ENCODE peak calls at places on chromosome 18, in eight cellular contexts. U, E, D, M, H, R, B and A are unnamed samples. For H3K36me3, the result is how much of the 10 kb centered on the place peaks cover.

GRCh38 chr18:73478191-73478590 is 610.4 kb upstream of the NETO1 start:
- DNase-seq in U (no peak), E (no peak), D (no peak), M (no peak), H (no peak), R (no peak), B (no peak), A (no peak)

GRCh38 chr18:49076767-49077166 is 126.0 kb upstream of the SMAD7 start:
- DNase-seq in U (no peak), E (no peak), D (no peak), M (no peak), H (no peak), R (no peak), B (no peak), A (no peak)

GRCh38 chr18:286515-287310 is 18.9 kb upstream of the THOC1 start:
- DNase-seq in U (no peak), E (no peak), D (peak), M (no peak), H (no peak), R (no peak), B (no peak), A (no peak)

GRCh38 chr18:35938562-35938961 is 33.9 kb upstream of the RMP24 start:
- DNase-seq in U (no peak), E (no peak), D (no peak), M (no peak), H (no peak), R (no peak), B (no peak), A (no peak)

GRCh38 chr18:76265375-76266225 is 229.4 kb downstream of the ZNF516 start:
- DNase-seq in U (peak), E (no peak), D (no peak), M (peak), H (peak), R (no peak), B (no peak), A (peak)

GRCh38 chr18:77635441-77635840 is 385.8 kb downstream of the GALR1 start:
- DNase-seq in U (no peak), E (no peak), D (no peak), M (peak), H (no peak), R (no peak), B (no peak), A (no peak)

GRCh38 chr18:75548353-75548752 is 120.8 kb upstream of the SMIM21 start:
- DNase-seq in U (no peak), E (peak), D (peak), M (no peak), H (no peak), R (no peak), B (no peak), A (no peak)

GRCh38 chr18:47756364-47757016 is 174.0 kb downstream of the SMAD2 start:
- DNase-seq in U (no peak), E (peak), D (peak), M (peak), H (peak), R (peak), B (peak), A (peak)

GRCh38 chr18:55243852-55244251 is 284.6 kb upstream of the CCDC68 start:
- DNase-seq in U (peak), E (no peak), D (no peak), M (no peak), H (no peak), R (no peak), B (peak), A (no peak)

DNA sequence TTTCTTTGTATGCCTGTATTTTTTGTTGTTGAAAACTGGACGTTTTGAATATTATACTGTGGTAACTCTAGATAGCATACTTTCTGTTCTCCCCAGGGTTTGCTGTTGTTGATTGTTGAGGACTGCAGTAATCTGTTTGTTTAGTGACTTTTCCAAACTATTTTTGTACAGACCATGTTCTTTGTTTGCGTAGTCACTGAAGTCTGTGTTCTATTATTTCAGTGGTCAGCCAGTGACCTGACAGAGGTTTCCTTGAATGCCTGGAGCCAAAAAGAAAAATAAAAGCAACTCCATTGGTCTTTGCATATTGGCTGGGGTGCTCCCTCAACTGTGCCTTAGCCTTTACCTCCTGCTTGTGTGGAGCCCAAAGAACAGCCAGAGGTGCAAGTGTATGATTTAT is 42.7 kb upstream of the PHLPP1 start:
- DNase-seq in U (no peak), E (no peak), D (no peak), M (no peak), H (no peak), R (no peak), B (no peak), A (no peak)
- H3K36me3 ChIP-seq in U (under half), E (under half), D (under half), M (under half), H (under half), R (under half), B (under half), A (under half)

GRCh38 chr18:51069885-51070284 is 39.9 kb downstream of the SMAD4 start:
- DNase-seq in U (no peak), E (no peak), D (no peak), M (no peak), H (no peak), R (no peak), B (no peak), A (no peak)

GRCh38 chr18:51064256-51064655 is 34.2 kb downstream of the SMAD4 start:
- DNase-seq in U (no peak), E (no peak), D (no peak), M (no peak), H (no peak), R (no peak), B (no peak), A (no peak)

GRCh38 chr18:51070545-51070944 is 40.5 kb downstream of the SMAD4 start:
- DNase-seq in U (no peak), E (peak), D (no peak), M (no peak), H (no peak), R (no peak), B (no peak), A (no peak)

DNA sequence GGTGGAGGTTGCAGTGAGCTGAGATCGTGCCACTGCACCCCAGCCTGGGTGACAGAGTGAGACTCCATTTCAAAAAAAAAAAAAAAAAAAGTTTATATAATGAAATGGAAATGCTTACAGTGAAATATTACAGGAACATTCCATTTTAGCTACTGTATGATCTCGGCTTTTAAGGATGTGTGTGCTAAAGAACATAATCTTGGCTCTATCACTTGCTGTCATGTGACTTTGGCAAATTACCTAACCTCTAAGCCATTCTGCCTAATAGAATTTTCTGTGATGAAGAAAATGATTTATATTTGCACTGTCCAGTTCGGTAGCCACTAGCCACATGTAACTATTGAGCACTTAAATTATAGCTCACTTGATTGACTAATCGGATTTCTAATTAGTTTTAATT is 36.3 kb downstream of the SMAD4 start:
- DNase-seq in U (no peak), E (no peak), D (no peak), M (no peak), H (no peak), R (no peak), B (no peak), A (no peak)
- H3K36me3 ChIP-seq in U (under half), E (under half), D (under half), M (under half), H (half or more), R (under half), B (under half), A (under half)

GRCh38 chr18:23212161-23212560 is 76.9 kb downstream of the CABLES1 start:
- DNase-seq in U (no peak), E (no peak), D (no peak), M (no peak), H (no peak), R (no peak), B (no peak), A (no peak)

GRCh38 chr18:23209796-23210195 is 74.5 kb downstream of the CABLES1 start:
- DNase-seq in U (no peak), E (no peak), D (no peak), M (no peak), H (no peak), R (no peak), B (no peak), A (no peak)

GRCh38 chr18:23210526-23210925 is 75.2 kb downstream of the CABLES1 start:
- DNase-seq in U (no peak), E (no peak), D (no peak), M (no peak), H (no peak), R (no peak), B (no peak), A (no peak)

GRCh38 chr18:23213200-23213599 is 77.9 kb downstream of the CABLES1 start:
- DNase-seq in U (no peak), E (no peak), D (no peak), M (no peak), H (no peak), R (no peak), B (no peak), A (no peak)

GRCh38 chr18:23211146-23211545 is 75.9 kb downstream of the CABLES1 start:
- DNase-seq in U (no peak), E (no peak), D (no peak), M (no peak), H (no peak), R (no peak), B (no peak), A (no peak)
- H3K36me3 ChIP-seq in U (under half), E (under half), D (under half), M (under half), H (under half), R (under half), B (under half), A (under half)

GRCh38 chr18:51068111-51068510 is 38.1 kb downstream of the SMAD4 start:
- DNase-seq in U (no peak), E (no peak), D (no peak), M (no peak), H (no peak), R (no peak), B (no peak), A (no peak)
- H3K36me3 ChIP-seq in U (under half), E (under half), D (under half), M (under half), H (half or more), R (under half), B (under half), A (under half)

DNA sequence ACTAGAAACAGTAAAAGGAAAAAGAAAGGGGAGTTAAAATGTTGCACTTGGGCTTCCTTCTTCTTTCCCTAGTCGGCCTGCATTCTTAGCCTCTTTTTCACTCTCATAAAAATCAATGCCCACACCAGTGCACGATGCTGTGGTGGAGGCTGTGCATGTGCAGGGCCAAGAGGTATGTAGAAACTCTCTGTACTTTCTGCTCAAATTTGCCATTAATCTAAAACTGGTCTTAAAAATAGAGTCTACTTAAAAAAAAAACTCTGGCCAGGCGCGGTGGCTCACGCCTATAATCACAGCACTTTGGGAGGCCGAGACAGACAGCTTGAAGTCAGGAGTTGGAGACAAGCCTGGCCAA is 11.1 kb downstream of the TRAPPC8 start:
- DNase-seq in U (no peak), E (no peak), D (no peak), M (no peak), H (no peak), R (no peak), B (no peak), A (no peak)
- H3K36me3 ChIP-seq in U (under half), E (under half), D (under half), M (under half), H (under half), R (under half), B (under half), A (under half)

GRCh38 chr18:63883617-63884016 is 3.9 kb upstream of the SERPINB2 start:
- DNase-seq in U (no peak), E (no peak), D (no peak), M (no peak), H (no peak), R (no peak), B (no peak), A (no peak)
- H3K36me3 ChIP-seq in U (under half), E (under half), D (under half), M (under half), H (under half), R (under half), B (under half), A (under half)

GRCh38 chr18:2780750-2781149 is 66.1 kb upstream of the EMILIN2 start:
- DNase-seq in U (no peak), E (no peak), D (no peak), M (no peak), H (no peak), R (no peak), B (no peak), A (no peak)
- H3K36me3 ChIP-seq in U (half or more), E (under half), D (under half), M (under half), H (half or more), R (under half), B (under half), A (under half)

DNA sequence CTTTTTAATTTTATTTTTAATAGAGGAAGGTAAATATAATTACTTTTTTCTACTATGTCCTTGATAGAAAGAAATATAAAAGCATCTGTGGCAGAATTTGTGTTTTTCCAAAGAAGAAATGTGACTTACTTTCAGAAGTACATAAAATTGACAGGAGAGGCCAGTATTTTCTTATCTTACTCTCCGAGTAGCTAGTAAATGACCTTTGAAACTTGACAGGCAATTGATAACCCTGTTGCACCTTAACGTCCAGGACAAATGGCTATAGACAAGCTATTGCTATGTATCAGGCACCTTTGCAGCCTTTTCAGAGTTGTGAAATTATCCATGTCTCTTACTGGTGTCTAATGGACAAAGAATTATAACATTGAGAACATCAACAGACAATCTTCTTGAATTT is 63.1 kb upstream of the TNFRSF11A start:
- DNase-seq in U (no peak), E (no peak), D (no peak), M (no peak), H (no peak), R (no peak), B (no peak), A (no peak)
- H3K36me3 ChIP-seq in U (under half), E (under half), D (under half), M (under half), H (half or more), R (under half), B (half or more), A (under half)

DNA sequence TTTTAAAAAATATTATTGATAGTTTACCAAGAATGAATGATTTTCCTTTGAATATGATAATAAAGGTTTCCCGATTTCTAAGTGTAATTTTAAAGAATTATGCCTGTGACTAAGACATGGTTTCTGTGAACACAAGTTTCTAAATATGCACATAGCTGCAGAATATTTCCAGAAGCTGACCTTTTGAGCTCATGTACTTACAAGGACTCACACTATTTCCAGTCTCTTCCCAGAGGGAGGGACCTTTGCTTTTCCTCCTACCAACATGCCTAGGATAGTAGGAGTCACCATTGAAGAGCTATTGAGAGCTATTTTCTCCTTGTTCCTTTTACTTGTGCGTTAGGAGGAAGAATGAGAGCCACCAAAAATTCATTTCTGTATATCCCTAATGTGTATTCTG is 81.5 kb downstream of the ANKRD12 start:
- DNase-seq in U (no peak), E (no peak), D (no peak), M (no peak), H (no peak), R (no peak), B (no peak), A (no peak)
- H3K36me3 ChIP-seq in U (under half), E (under half), D (half or more), M (under half), H (half or more), R (under half), B (under half), A (under half)

DNA sequence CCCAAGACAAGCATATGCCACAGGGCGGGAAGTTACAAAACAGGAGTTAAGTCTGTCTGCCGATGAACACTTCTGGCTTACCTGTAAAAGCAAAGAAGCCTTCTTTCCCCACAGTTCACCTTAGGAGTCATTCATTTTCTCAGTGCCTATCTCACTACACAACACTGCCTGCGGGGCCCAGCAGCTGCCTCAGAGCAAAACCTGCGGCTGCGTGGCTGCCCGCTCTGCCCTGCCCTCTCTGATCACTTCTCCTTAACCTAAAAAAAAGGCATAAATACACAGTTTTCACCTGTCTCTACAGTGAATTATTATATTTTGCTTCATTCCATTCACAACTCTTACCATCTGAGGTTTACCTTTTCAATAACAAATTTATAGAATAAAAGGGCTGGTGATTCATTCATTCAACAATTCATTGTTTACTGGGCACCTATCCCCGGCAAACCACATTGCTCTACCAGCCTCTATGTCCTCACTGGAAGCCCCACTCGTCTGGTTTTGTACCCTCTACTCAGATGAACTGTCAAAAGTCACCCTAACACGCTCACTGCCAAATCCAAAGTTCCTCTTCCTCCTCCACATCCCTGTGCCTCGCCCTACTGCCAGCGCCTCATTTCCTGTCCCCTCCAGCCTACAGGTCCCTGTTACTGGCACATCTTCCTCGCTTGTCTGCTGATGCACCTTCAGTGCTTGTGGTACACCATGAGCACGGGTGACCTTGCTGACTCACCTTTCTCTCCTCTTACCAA is 31.4 kb downstream of the AFG3L2 start:
- DNase-seq in U (no peak), E (no peak), D (no peak), M (no peak), H (no peak), R (no peak), B (no peak), A (no peak)
- H3K36me3 ChIP-seq in U (half or more), E (under half), D (under half), M (under half), H (half or more), R (under half), B (half or more), A (under half)